ENCODE peak calls at places on chromosomes 2 and 18, in ten cellular contexts. J, O, W, Z, S, U, M, T, Y and X are unnamed samples.

GRCh38 chr2:238167344-238167715 is 8.6 kb downstream of the ERFE start:
- DNase-seq in Y (no peak), O (no peak), T (no peak), W (no peak), Z (no peak), S (no peak), U (peak), J (no peak), M (no peak), X (no peak)

GRCh38 chr2:169528271-169528701 is 18.8 kb downstream of the KLHL41 start:
- DNase-seq in O (peak), S (peak), Z (peak), W (peak), T (peak), Y (peak), U (peak), M (peak), J (peak), X (peak)

GRCh38 chr18:72830109-72830508 is 37.7 kb downstream of the NETO1 start:
- DNase-seq in M (no peak), Z (peak), Y (peak), W (no peak), T (peak), U (no peak), S (peak), O (no peak), J (no peak), X (no peak)

GRCh38 chr2:100718065-100718570 is 101.8 kb upstream of the NPAS2 start:
- DNase-seq in T (no peak), S (no peak), Z (no peak), Y (peak), U (no peak), O (no peak), M (no peak), J (no peak), W (no peak), X (no peak)

GRCh38 chr2:45145073-45145899 is 136.0 kb upstream of the SIX2 start:
- DNase-seq in S (no peak), T (no peak), O (no peak), U (no peak), Y (no peak), Z (no peak), J (no peak), M (no peak), W (no peak), X (no peak)

GRCh38 chr2:199798881-199799580 is 52.0 kb downstream of the FTCDNL1 start:
- DNase-seq in J (no peak), W (no peak), Y (no peak), S (peak), T (peak), U (no peak), Z (peak), O (no peak), M (no peak), X (no peak)

GRCh38 chr18:58292675-58293074 is 248.6 kb downstream of the NEDD4L start:
- DNase-seq in W (no peak), J (no peak), U (no peak), O (no peak), M (no peak), Z (no peak), T (no peak), S (no peak), Y (no peak), X (no peak)

GRCh38 chr2:204533629-204534370 is 11.5 kb upstream of the PARD3B start:
- DNase-seq in S (peak), Y (no peak), Z (no peak), T (no peak), O (no peak), U (no peak), W (no peak), J (no peak), M (no peak), X (no peak)

GRCh38 chr2:129092871-129093385 is 774.3 kb upstream of the HS6ST1 start:
- DNase-seq in S (no peak), Z (no peak), W (no peak), O (no peak), Y (no peak), J (no peak), M (no peak), U (no peak), T (no peak), X (no peak)

GRCh38 chr2:157052685-157053224 is 204.8 kb upstream of the GALNT5 start:
- DNase-seq in U (no peak), T (no peak), S (peak), O (peak), Z (no peak), Y (peak), W (peak), J (peak), M (no peak), X (peak)

GRCh38 chr2:218375212-218375611 is 6.9 kb upstream of the SLC11A1 start:
- DNase-seq in J (peak), M (no peak), T (no peak), O (peak), S (no peak), W (peak), Y (peak), U (no peak), Z (no peak), X (no peak)

GRCh38 chr2:37779123-37779522 is 107.7 kb upstream of the CDC42EP3 start:
- DNase-seq in U (no peak), M (no peak), Z (no peak), S (no peak), T (no peak), O (no peak), Y (no peak), J (no peak), W (no peak), X (no peak)

GRCh38 chr2:230443540-230443939 is 27.5 kb downstream of the SP100 start:
- DNase-seq in Z (no peak), U (no peak), W (peak), M (no peak), Y (no peak), O (peak), S (peak), J (no peak), T (no peak), X (peak)

GRCh38 chr2:182415771-182416170 is 11.1 kb downstream of the PDE1A start:
- DNase-seq in O (no peak), Y (no peak), M (no peak), J (no peak), Z (no peak), W (no peak), S (no peak), U (no peak), T (no peak), X (no peak)

GRCh38 chr2:222320441-222321395 is 21.9 kb upstream of the PAX3 start:
- DNase-seq in M (peak), Z (no peak), Y (peak), J (no peak), O (no peak), T (peak), U (no peak), S (no peak), W (no peak), X (no peak)

GRCh38 chr18:67599277-67599676 is 82.8 kb upstream of the DSEL start:
- DNase-seq in U (no peak), W (peak), S (peak), T (no peak), O (peak), J (peak), Z (no peak), M (no peak), Y (no peak), X (peak)

GRCh38 chr18:43193336-43193735 is 77.9 kb upstream of the RIT2 start:
- DNase-seq in M (no peak), S (no peak), Y (no peak), Z (no peak), U (no peak), J (no peak), W (no peak), T (no peak), O (no peak), X (no peak)

GRCh38 chr2:235793163-235793752 is 299.4 kb downstream of the AGAP1 start:
- DNase-seq in T (peak), M (no peak), Y (peak), U (no peak), J (peak), S (peak), O (peak), Z (no peak), W (peak), X (no peak)

GRCh38 chr2:237062585-237062984 is 23.1 kb upstream of the COPS8 start:
- DNase-seq in M (no peak), S (peak), U (no peak), Y (no peak), W (no peak), O (peak), J (no peak), T (no peak), Z (no peak), X (no peak)

GRCh38 chr18:31819106-31819924 is 58.6 kb upstream of the SLC25A52 start:
- DNase-seq in W (peak), Z (peak), J (peak), S (peak), Y (peak), O (peak), U (no peak), T (no peak), M (no peak), X (peak)

GRCh38 chr2:64913357-64913869 is 75.8 kb upstream of the SLC1A4 start:
- DNase-seq in W (no peak), Z (no peak), Y (peak), U (no peak), J (no peak), T (no peak), O (no peak), S (no peak), M (peak), X (peak)

GRCh38 chr2:47004905-47005495 is 89.4 kb upstream of the MCFD2 start:
- DNase-seq in T (no peak), Z (no peak), M (no peak), O (no peak), Y (no peak), U (no peak), S (no peak), J (no peak), W (no peak), X (no peak)

GRCh38 chr2:225122007-225122406 is 79.7 kb upstream of the DOCK10 start:
- DNase-seq in O (no peak), U (no peak), T (no peak), Z (no peak), J (no peak), W (no peak), M (no peak), S (no peak), Y (no peak), X (no peak)

GRCh38 chr18:39453882-39454281 is 1888.3 kb upstream of the CELF4 start:
- DNase-seq in U (no peak), J (peak), W (peak), Y (peak), O (peak), Z (no peak), S (peak), T (no peak), M (no peak), X (peak)

GRCh38 chr2:30346475-30347169 is 100.4 kb upstream of the LCLAT1 start:
- DNase-seq in U (peak), Y (peak), Z (no peak), T (peak), S (no peak), J (no peak), W (no peak), M (no peak), O (no peak), X (no peak)